ENCODE peak calls at places on chromosomes 13 and 19, in eight cellular contexts. U, S, N, H, G, L, X and A are unnamed samples.

GRCh38 chr13:23477096-23477495 is 43.6 kb upstream of the SACS start:
- DNase-seq in N (no peak), G (peak), U (no peak), S (no peak), L (no peak), H (no peak), X (no peak), A (no peak)

GRCh38 chr19:54315956-54316355 is 3.0 kb upstream of the LILRA5 start:
- DNase-seq in G (no peak), S (no peak), X (no peak), H (no peak), N (no peak), L (no peak), U (no peak), A (no peak)

GRCh38 chr13:38636756-38637155 is 50.1 kb upstream of the FREM2 start:
- DNase-seq in L (no peak), G (no peak), H (no peak), X (peak), U (no peak), S (peak), N (no peak), A (no peak)

GRCh38 chr19:44303976-44304568 is 753 bp downstream of the ZNF235 start:
- DNase-seq in L (peak), H (no peak), N (peak), G (no peak), X (peak), S (no peak), U (no peak), A (no peak)

GRCh38 chr13:85651440-85651839 is 147.8 kb downstream of the SLITRK6 start:
- DNase-seq in L (no peak), S (no peak), N (no peak), U (peak), X (peak), H (no peak), G (no peak), A (no peak)

GRCh38 chr19:2122982-2123381 is 26.3 kb downstream of the IZUMO4 start:
- DNase-seq in S (no peak), X (no peak), L (no peak), G (no peak), H (no peak), N (no peak), U (no peak), A (no peak)

GRCh38 chr19:16296713-16297112 is 27.9 kb upstream of the KLF2 start:
- DNase-seq in N (peak), S (no peak), U (peak), H (no peak), L (no peak), G (no peak), X (no peak), A (no peak)

GRCh38 chr13:26529441-26529840 is 28.0 kb upstream of the WASF3 start:
- DNase-seq in G (peak), U (peak), L (peak), X (peak), H (no peak), S (peak), N (peak), A (peak)

GRCh38 chr19:15562861-15563260 is 52.2 kb upstream of the CYP4F8 start:
- DNase-seq in G (no peak), S (no peak), L (peak), U (no peak), X (no peak), N (no peak), H (no peak), A (peak)

GRCh38 chr13:80669112-80669511 is 328.2 kb upstream of the SPRY2 start:
- DNase-seq in X (no peak), N (no peak), U (no peak), S (no peak), H (no peak), L (no peak), G (no peak), A (peak)

GRCh38 chr19:12494260-12494860 is 9.7 kb upstream of the ZNF709 start:
- DNase-seq in X (no peak), H (no peak), L (no peak), G (no peak), U (no peak), S (no peak), N (no peak), A (no peak)

GRCh38 chr19:447816-448546 is 12.9 kb downstream of the SHC2 start:
- DNase-seq in U (no peak), G (peak), H (no peak), N (no peak), L (no peak), X (no peak), S (no peak), A (no peak)

GRCh38 chr19:8401981-8402411 is 11.1 kb upstream of the MARCHF2 start:
- DNase-seq in X (no peak), N (no peak), U (no peak), G (no peak), H (no peak), L (no peak), S (no peak), A (no peak)

GRCh38 chr13:114097504-114097892 is 34.9 kb downstream of the RASA3 start:
- DNase-seq in H (peak), S (no peak), N (no peak), X (no peak), L (no peak), G (no peak), U (no peak), A (no peak)

GRCh38 chr13:80921556-80921955 is 580.6 kb upstream of the SPRY2 start:
- DNase-seq in L (no peak), X (no peak), S (no peak), U (peak), G (peak), N (no peak), H (no peak), A (peak)

GRCh38 chr13:67416047-67416925 is 186.2 kb upstream of the PCDH9 start:
- DNase-seq in S (peak), X (peak), H (no peak), U (peak), N (peak), L (no peak), G (peak), A (peak)

GRCh38 chr13:48210178-48210577 is 22.8 kb upstream of the ITM2B start:
- DNase-seq in G (peak), U (peak), X (peak), H (no peak), L (peak), S (no peak), N (peak), A (peak)

GRCh38 chr13:102240110-102240509 is 161.7 kb downstream of the FGF14 start:
- DNase-seq in G (no peak), X (no peak), L (no peak), H (no peak), U (no peak), S (no peak), N (no peak), A (no peak)

GRCh38 chr13:57633141-57633949 is 1.8 kb downstream of the PCDH17 start:
- DNase-seq in H (peak), U (no peak), L (no peak), S (peak), X (no peak), G (peak), N (no peak), A (no peak)

GRCh38 chr13:44668707-44669106 is 92.6 kb upstream of the TSC22D1 start:
- DNase-seq in G (no peak), H (no peak), U (no peak), N (no peak), L (peak), S (no peak), X (no peak), A (no peak)

GRCh38 chr19:41575998-41576397 is at the start of gene CEACAM21:
- DNase-seq in H (no peak), S (no peak), N (no peak), U (no peak), X (no peak), G (no peak), L (no peak), A (no peak)

GRCh38 chr19:31675187-31675913 is 326.1 kb upstream of the TSHZ3 start:
- DNase-seq in G (peak), X (peak), N (no peak), S (no peak), H (no peak), L (peak), U (no peak), A (peak)

GRCh38 chr19:32199501-32200040 is 145.8 kb upstream of the ZNF507 start:
- DNase-seq in N (no peak), G (no peak), S (no peak), X (no peak), L (no peak), H (no peak), U (no peak), A (no peak)

GRCh38 chr13:22076658-22077057 is 405.8 kb downstream of the FGF9 start:
- DNase-seq in U (no peak), L (no peak), N (no peak), X (no peak), S (no peak), G (no peak), H (no peak), A (no peak)

GRCh38 chr19:10986301-10987127 is 25.7 kb downstream of the SMARCA4 start:
- DNase-seq in G (no peak), U (no peak), L (no peak), N (no peak), X (no peak), S (no peak), H (no peak), A (no peak)

GRCh38 chr13:75393839-75394238 is 88.1 kb downstream of the TBC1D4 start:
- DNase-seq in S (no peak), N (no peak), G (no peak), L (no peak), U (no peak), H (no peak), X (no peak), A (peak)

DNA sequence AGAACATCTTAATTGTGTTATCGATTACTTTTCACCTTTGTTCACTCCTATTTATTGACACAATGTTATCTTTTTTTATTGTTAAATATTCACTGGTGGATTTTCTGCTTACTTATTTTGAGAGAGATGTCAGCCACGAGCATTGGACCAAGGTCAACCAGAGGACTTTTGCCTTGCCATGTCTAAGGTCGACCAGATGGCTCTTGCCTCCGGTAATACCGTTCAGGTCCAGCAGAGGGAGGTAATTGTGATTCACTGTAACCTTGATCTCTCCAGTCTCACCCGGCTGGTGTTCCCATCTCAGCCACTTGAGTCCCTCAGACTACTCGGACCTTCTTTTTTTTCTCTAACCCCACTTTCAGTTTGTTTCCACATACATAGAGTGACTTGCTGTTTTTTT is 1438.1 kb downstream of the UQCRFS1 start:
- DNase-seq in H (no peak), N (peak), X (no peak), U (no peak), G (no peak), L (peak), S (no peak), A (no peak)
- TF ChIP-seq CTCF in H (no peak), N (no peak), X (no peak), U (peak), G (peak), L (peak), S (no peak), A (peak)

GRCh38 chr13:105165449-105166125 is 1369.9 kb downstream of the EFNB2 start:
- DNase-seq in U (peak), G (no peak), L (no peak), S (no peak), H (no peak), N (no peak), X (no peak), A (no peak)
- TF ChIP-seq CTCF in U (no peak), G (no peak), L (no peak), S (no peak), H (no peak), N (no peak), X (no peak), A (no peak)

DNA sequence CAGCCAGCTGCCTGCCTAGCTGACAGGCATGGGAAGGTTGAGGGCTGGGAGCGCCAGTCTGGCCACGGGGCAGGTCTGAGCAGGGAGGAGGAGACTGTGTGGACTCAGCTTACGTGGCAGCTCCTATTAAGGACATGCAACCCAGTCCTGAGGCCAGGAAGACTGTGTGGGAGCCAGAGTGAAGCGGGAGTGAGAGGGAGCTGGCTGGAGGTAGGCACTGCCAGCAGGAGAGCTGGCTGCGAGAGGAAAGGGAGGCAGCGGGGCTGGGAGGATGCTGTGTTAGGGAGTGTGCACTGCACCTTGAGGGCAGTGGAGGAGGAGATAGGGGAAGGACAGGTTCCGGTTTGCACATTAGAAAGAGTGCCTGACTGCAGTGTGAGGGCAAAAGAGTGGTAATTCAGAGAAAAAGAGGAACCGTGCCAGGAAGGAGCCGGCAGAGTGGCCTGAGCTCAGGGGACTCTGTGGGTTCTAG is 99.2 kb downstream of the SLC7A1 start:
- DNase-seq in L (no peak), N (peak), S (no peak), G (peak), H (no peak), U (peak), X (peak), A (no peak)
- TF ChIP-seq CTCF in L (no peak), N (no peak), S (no peak), G (no peak), H (no peak), U (no peak), X (no peak), A (no peak)

GRCh38 chr19:38543807-38544568 is 73.8 kb downstream of the MAP4K1 start:
- DNase-seq in U (peak), X (peak), N (peak), S (no peak), G (peak), H (peak), L (peak), A (peak)
- TF ChIP-seq CTCF in U (no peak), X (peak), N (no peak), S (peak), G (peak), H (peak), L (peak), A (no peak)

GRCh38 chr13:53743906-53744305 is 715.3 kb downstream of the OLFM4 start:
- DNase-seq in U (no peak), N (peak), H (no peak), G (no peak), L (no peak), X (no peak), S (no peak), A (no peak)
- TF ChIP-seq CTCF in U (no peak), N (no peak), H (no peak), G (no peak), L (no peak), X (no peak), S (no peak), A (no peak)

GRCh38 chr19:4577020-4577782 is 17.7 kb upstream of the SEMA6B start:
- DNase-seq in L (no peak), U (peak), X (no peak), N (peak), G (peak), S (no peak), H (no peak), A (peak)
- TF ChIP-seq CTCF in L (no peak), U (no peak), X (no peak), N (no peak), G (no peak), S (no peak), H (no peak), A (no peak)

GRCh38 chr19:45508681-45508930 is 1.3 kb downstream of the VASP start:
- DNase-seq in U (no peak), G (no peak), L (no peak), S (no peak), H (no peak), N (no peak), X (no peak), A (no peak)
- TF ChIP-seq CTCF in U (no peak), G (no peak), L (no peak), S (no peak), H (no peak), N (no peak), X (no peak), A (no peak)